ENCODE peak calls at places on chromosomes 6 and 20, in ten cellular contexts. B is fibroblast of lung; R is left ventricle myocardium inferior; Y is effector memory CD4-positive, alpha-beta T cell; U is mucosa of descending colon; K is tibial nerve; N is thoracic aorta; L is heart right ventricle; W is H9; H is uterus. A is an unnamed sample. For H3K4me1, the result is how much of the 10 kb centered on the place peaks cover.

GRCh38 chr20:54123587-54124180 is 50.1 kb downstream of the CYP24A1 start:
- DNase-seq in R (no peak), N (no peak), U (peak), K (no peak), B (peak), Y (no peak), H (peak), L (no peak), W (peak), A (no peak)

GRCh38 chr6:27188206-27188884 is 59.2 kb upstream of the PRSS16 start:
- DNase-seq in L (peak), R (peak), W (peak), U (no peak), K (peak), N (no peak), B (peak), H (peak), Y (no peak), A (peak)

GRCh38 chr6:11538049-11538798 is 675 bp downstream of the TMEM170B start:
- DNase-seq in K (no peak), L (peak), Y (peak), W (peak), B (peak), N (no peak), H (peak), R (peak), U (peak), A (peak)

GRCh38 chr6:31963921-31964320 is 4.9 kb downstream of the SKIC2 start:
- DNase-seq in W (no peak), N (no peak), R (no peak), U (peak), B (no peak), L (no peak), K (no peak), Y (no peak), H (no peak), A (no peak)

GRCh38 chr6:6682225-6682624 is 93.7 kb downstream of the LY86 start:
- DNase-seq in U (no peak), K (no peak), Y (no peak), L (no peak), H (no peak), R (no peak), N (no peak), W (no peak), B (no peak), A (no peak)

GRCh38 chr6:120564779-120565178 is 769.5 kb downstream of the TBC1D32 start:
- DNase-seq in L (no peak), Y (no peak), W (no peak), K (no peak), R (no peak), N (no peak), B (no peak), H (no peak), U (no peak), A (no peak)

GRCh38 chr6:92737983-92738382 is 681.4 kb downstream of the EPHA7 start:
- DNase-seq in K (no peak), H (no peak), R (no peak), Y (no peak), B (no peak), U (no peak), W (no peak), N (no peak), L (no peak), A (no peak)

GRCh38 chr20:10718671-10719070 is 44.9 kb upstream of the JAG1 start:
- DNase-seq in K (no peak), Y (no peak), R (no peak), L (no peak), H (no peak), U (no peak), W (no peak), N (no peak), B (no peak), A (no peak)

GRCh38 chr20:8722277-8722928 is 346.5 kb upstream of the PLCB4 start:
- DNase-seq in K (peak), N (no peak), B (peak), Y (peak), L (peak), W (no peak), R (no peak), H (peak), U (no peak), A (no peak)

GRCh38 chr20:62183426-62184142 is 756 bp downstream of the MTG2 start:
- DNase-seq in H (no peak), Y (no peak), U (peak), W (no peak), L (no peak), R (no peak), B (peak), K (no peak), N (no peak), A (no peak)

GRCh38 chr6:34110610-34111009 is 35.3 kb downstream of the GRM4 start:
- DNase-seq in N (no peak), K (no peak), Y (no peak), R (no peak), B (no peak), L (no peak), U (no peak), H (no peak), W (no peak), A (no peak)

GRCh38 chr6:84227044-84227433 is 404 bp downstream of the CEP162 start:
- DNase-seq in L (no peak), B (no peak), Y (no peak), W (no peak), N (no peak), H (no peak), U (no peak), K (no peak), R (no peak), A (no peak)

GRCh38 chr20:61424628-61425420 is 172.8 kb downstream of the CDH4 start:
- DNase-seq in W (no peak), K (no peak), L (no peak), U (no peak), Y (no peak), N (no peak), R (no peak), H (no peak), B (no peak), A (no peak)

GRCh38 chr6:30915591-30915946 is 1.5 kb downstream of the VARS2 start:
- DNase-seq in L (peak), K (peak), B (peak), W (peak), N (no peak), H (peak), R (no peak), Y (no peak), U (no peak), A (no peak)

GRCh38 chr6:43962458-43962857 is 164.8 kb downstream of the MRPL14 start:
- DNase-seq in B (peak), Y (no peak), U (no peak), L (no peak), N (no peak), K (no peak), R (no peak), H (no peak), W (no peak), A (no peak)

GRCh38 chr6:137390264-137390787 is 103.9 kb downstream of the OLIG3 start:
- DNase-seq in W (no peak), N (no peak), Y (no peak), H (no peak), R (no peak), L (no peak), B (no peak), U (no peak), K (no peak), A (no peak)

GRCh38 chr20:22407237-22408193 is 176.9 kb downstream of the FOXA2 start:
- DNase-seq in K (no peak), U (no peak), R (no peak), N (no peak), W (no peak), B (no peak), L (no peak), H (no peak), Y (no peak), A (no peak)

GRCh38 chr20:63895886-63896135 is 885 bp downstream of the DNAJC5 start:
- DNase-seq in K (no peak), H (no peak), L (no peak), R (no peak), N (no peak), W (no peak), Y (no peak), B (peak), U (no peak), A (no peak)

GRCh38 chr20:23189341-23189740 is 103.2 kb upstream of the CD93 start:
- DNase-seq in R (no peak), L (no peak), K (no peak), W (no peak), N (no peak), H (no peak), U (no peak), Y (no peak), B (no peak), A (no peak)

GRCh38 chr6:170371588-170371987 is 65.0 kb downstream of the FAM120B start:
- DNase-seq in W (peak), L (no peak), Y (no peak), B (no peak), K (no peak), N (no peak), R (no peak), H (no peak), U (no peak), A (peak)

GRCh38 chr6:26031595-26032386 is 55.4 kb upstream of the HFE start:
- DNase-seq in Y (peak), H (peak), N (peak), B (peak), L (peak), R (peak), U (peak), K (peak), W (peak), A (peak)

GRCh38 chr6:21808045-21808470 is 214.5 kb downstream of the SOX4 start:
- DNase-seq in R (peak), Y (no peak), H (peak), B (peak), L (peak), K (no peak), N (peak), U (no peak), W (no peak), A (peak)

GRCh38 chr6:85360794-85361642 is 88.9 kb upstream of the NT5E start:
- DNase-seq in R (no peak), U (no peak), B (peak), H (peak), K (peak), N (peak), W (no peak), L (no peak), Y (no peak), A (no peak)

GRCh38 chr20:14235355-14235754 is 102.1 kb downstream of the FLRT3 start:
- DNase-seq in K (no peak), W (no peak), B (peak), R (no peak), U (no peak), H (no peak), N (no peak), Y (no peak), L (no peak), A (no peak)

GRCh38 chr6:109009761-109010612 is 84.7 kb downstream of the SESN1 start:
- DNase-seq in W (no peak), H (no peak), K (no peak), L (no peak), N (no peak), Y (no peak), B (no peak), R (no peak), U (no peak), A (no peak)

GRCh38 chr6:27503436-27504030 is 30.6 kb upstream of the ZNF184 start:
- DNase-seq in W (peak), B (peak), K (peak), L (peak), R (peak), N (no peak), Y (peak), U (peak), H (peak), A (peak)

GRCh38 chr6:170160031-170160627 is 130.7 kb downstream of the DLL1 start:
- DNase-seq in R (no peak), N (no peak), W (no peak), L (no peak), B (no peak), Y (peak), K (no peak), H (no peak), U (no peak), A (no peak)

GRCh38 chr20:60024245-60024644 is 66.0 kb downstream of the CDH26 start:
- DNase-seq in U (no peak), L (no peak), K (no peak), B (no peak), H (no peak), R (no peak), Y (no peak), N (no peak), W (no peak), A (no peak)

GRCh38 chr20:62809530-62810428 is 5.1 kb downstream of the OGFR start:
- DNase-seq in W (no peak), R (no peak), Y (no peak), U (no peak), K (no peak), L (no peak), N (no peak), B (no peak), H (no peak), A (no peak)

GRCh38 chr20:11159728-11160127 is 485.9 kb upstream of the JAG1 start:
- DNase-seq in U (no peak), L (peak), H (no peak), W (no peak), R (no peak), N (no peak), B (peak), K (no peak), Y (no peak), A (no peak)

DNA sequence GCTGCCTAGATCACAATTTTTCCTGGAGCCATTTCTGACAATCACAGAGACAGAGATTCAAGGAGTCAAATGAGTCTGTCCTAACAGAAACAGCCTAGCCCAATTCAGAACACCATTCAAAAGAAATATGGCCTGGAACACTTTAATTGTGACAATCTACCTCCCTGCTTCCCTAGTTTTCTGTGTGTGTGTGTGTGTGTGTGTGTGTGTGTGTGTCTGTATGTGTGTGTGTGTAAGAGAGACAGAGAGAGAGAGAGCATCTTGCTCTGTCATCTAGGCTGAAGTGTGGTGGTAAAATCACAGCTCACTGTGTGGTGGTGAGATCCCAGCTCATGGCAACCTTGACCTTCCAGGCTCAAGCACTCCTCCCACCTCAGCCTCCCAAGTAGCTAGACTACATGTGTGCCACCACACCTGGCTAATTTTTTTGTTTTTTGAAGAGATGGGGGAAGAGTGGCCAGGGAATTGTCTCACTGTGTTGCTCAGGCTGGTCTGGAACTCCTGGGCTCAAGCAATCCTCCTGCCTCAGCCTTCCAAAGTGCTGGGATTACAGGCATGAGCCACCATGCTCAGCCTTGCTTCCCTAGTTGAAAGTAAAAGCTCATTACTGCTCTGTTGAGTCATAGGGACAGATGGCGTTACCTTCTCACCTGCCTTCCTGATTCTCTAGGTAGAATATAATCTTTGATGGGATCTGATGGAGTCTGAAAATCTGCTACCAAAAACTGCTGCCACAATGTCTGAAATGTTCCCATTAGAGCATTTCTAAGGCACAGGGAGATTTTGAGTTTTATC is 89.6 kb upstream of the BEND6 start:
- DNase-seq in R (no peak), H (no peak), K (no peak), B (no peak), W (no peak), N (no peak), U (no peak), Y (no peak), L (no peak), A (no peak)
- H3K4me1 ChIP-seq in R (under half), H (under half), K (under half), B (half or more), W (under half), N (under half), U (under half), Y (under half), L (under half), A (under half)

DNA sequence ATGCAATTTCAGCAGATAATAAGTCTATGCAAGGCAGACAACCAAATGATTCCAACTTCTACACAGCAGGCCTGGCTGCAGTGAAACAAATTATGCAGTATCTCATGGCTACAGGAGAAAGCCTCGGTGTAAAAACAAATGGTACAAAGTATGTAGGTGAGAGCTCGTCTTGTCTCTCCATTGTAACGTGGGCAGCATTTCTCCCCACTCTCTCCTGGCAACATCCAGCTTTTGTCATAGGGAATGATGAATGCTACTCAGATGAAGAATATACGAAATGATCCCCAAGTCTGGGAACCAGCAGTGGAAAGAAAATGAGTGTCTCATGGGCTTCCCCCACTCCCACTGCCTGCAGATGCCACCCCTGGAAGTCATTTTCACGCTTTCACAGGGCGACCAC is 32.4 kb downstream of the FYN start:
- DNase-seq in R (no peak), N (no peak), U (no peak), L (no peak), H (no peak), Y (no peak), B (no peak), K (no peak), W (no peak), A (no peak)
- H3K4me1 ChIP-seq in R (half or more), N (under half), U (under half), L (half or more), H (under half), Y (half or more), B (under half), K (under half), W (under half), A (under half)

DNA sequence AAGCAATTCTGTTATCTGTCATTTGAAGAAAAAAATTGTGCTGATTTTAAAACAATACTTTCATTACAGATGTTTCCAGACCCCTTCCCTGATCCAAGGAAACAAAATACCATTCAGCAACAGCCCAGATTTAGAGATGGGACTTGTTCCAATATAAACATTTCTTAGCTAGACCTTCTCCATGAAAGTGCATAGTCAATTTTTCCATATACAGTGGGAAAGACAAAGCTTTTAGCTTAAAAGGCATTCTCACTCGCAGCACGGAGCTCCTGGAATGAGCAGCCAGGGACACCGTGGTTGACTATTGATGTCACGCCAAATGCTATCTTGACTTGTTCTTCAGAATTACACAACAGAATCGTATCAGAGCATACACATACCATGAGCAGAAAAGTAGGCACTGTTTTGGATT is 21.5 kb downstream of the LAMA4 start:
- DNase-seq in N (no peak), H (peak), R (peak), B (peak), K (peak), Y (no peak), W (no peak), U (no peak), L (peak), A (peak)
- H3K4me1 ChIP-seq in N (half or more), H (under half), R (half or more), B (under half), K (half or more), Y (under half), W (under half), U (under half), L (half or more), A (under half)

GRCh38 chr6:41551857-41552256 is 5.7 kb downstream of the FOXP4 start:
- DNase-seq in H (no peak), B (no peak), R (no peak), N (no peak), U (no peak), W (no peak), K (no peak), L (no peak), Y (no peak), A (no peak)
- H3K4me1 ChIP-seq in H (under half), B (under half), R (half or more), N (under half), U (under half), W (under half), K (under half), L (under half), Y (under half), A (under half)

A was measured in right cardiac atrium.